ENCODE peak calls at places on chromosomes 11 and 22, in six cellular contexts. V is SK-N-SH, Y is K562, L is HCT116, K is GM12878, I is HepG2. J is an unnamed sample.

GRCh38 chr11:100735949-100736675 is 49.0 kb downstream of the ARHGAP42 start:
- DNase-seq in V (no peak), Y (no peak), L (no peak), K (no peak), I (no peak), J (no peak)

GRCh38 chr11:61659413-61660196 is 20.6 kb upstream of the DAGLA start:
- DNase-seq in V (no peak), Y (no peak), L (no peak), K (no peak), I (no peak), J (peak)

GRCh38 chr11:1349074-1349931 is 39.9 kb upstream of the TOLLIP start:
- DNase-seq in V (peak), Y (no peak), L (no peak), K (no peak), I (no peak), J (no peak)

GRCh38 chr22:39292561-39293074 is 26.8 kb downstream of the RPL3 start:
- DNase-seq in V (no peak), Y (peak), L (peak), K (no peak), I (peak), J (peak)

GRCh38 chr11:108224908-108225786 is 2.3 kb downstream of the ATM start:
- DNase-seq in V (no peak), Y (no peak), L (no peak), K (no peak), I (no peak), J (no peak)

GRCh38 chr11:13251961-13252360 is 25.6 kb upstream of the BMAL1 start:
- DNase-seq in V (no peak), Y (no peak), L (no peak), K (no peak), I (no peak), J (no peak)

GRCh38 chr11:72569966-72570892 is 104.0 kb downstream of the PDE2A start:
- DNase-seq in V (no peak), Y (no peak), L (no peak), K (no peak), I (no peak), J (no peak)

GRCh38 chr22:35971418-35972119 is 57.1 kb downstream of the RBFOX2 start:
- DNase-seq in V (peak), Y (no peak), L (no peak), K (no peak), I (peak), J (no peak)

GRCh38 chr11:31973175-31973574 is 117.7 kb upstream of the RCN1 start:
- DNase-seq in V (no peak), Y (no peak), L (no peak), K (no peak), I (no peak), J (no peak)

GRCh38 chr11:76253416-76253815 is 47.1 kb upstream of the WNT11 start:
- DNase-seq in V (no peak), Y (no peak), L (no peak), K (no peak), I (no peak), J (no peak)

GRCh38 chr11:123100378-123101085 is 38.6 kb upstream of the HSPA8 start:
- DNase-seq in V (no peak), Y (no peak), L (no peak), K (no peak), I (no peak), J (no peak)

GRCh38 chr11:63915961-63916836 is 765 bp downstream of the RCOR2 start:
- DNase-seq in V (peak), Y (peak), L (no peak), K (no peak), I (peak), J (peak)

GRCh38 chr11:108551653-108552462 is 41.7 kb downstream of the EXPH5 start:
- DNase-seq in V (no peak), Y (peak), L (peak), K (no peak), I (no peak), J (no peak)

GRCh38 chr11:94513091-94513490 is 830 bp downstream of the C11orf97 start:
- DNase-seq in V (no peak), Y (no peak), L (no peak), K (no peak), I (peak), J (no peak)

GRCh38 chr11:123188508-123189165 is 6.4 kb downstream of the CLMP start:
- DNase-seq in V (no peak), Y (no peak), L (no peak), K (no peak), I (no peak), J (no peak)

GRCh38 chr11:60658409-60658808 is 41.0 kb upstream of the MS4A8 start:
- DNase-seq in V (no peak), Y (no peak), L (no peak), K (no peak), I (peak), J (peak)

GRCh38 chr11:134224710-134225662 is 515 bp downstream of the VPS26B start:
- DNase-seq in V (peak), Y (peak), L (no peak), K (no peak), I (peak), J (peak)

GRCh38 chr11:125365196-125365931 is 130.7 kb downstream of the FEZ1 start:
- DNase-seq in V (no peak), Y (no peak), L (no peak), K (no peak), I (no peak), J (no peak)

GRCh38 chr11:59186130-59186594 is 14.2 kb downstream of the DTX4 start:
- DNase-seq in V (peak), Y (peak), L (peak), K (no peak), I (peak), J (peak)

GRCh38 chr11:61369372-61370348 is 7.5 kb downstream of the TMEM138 start:
- DNase-seq in V (no peak), Y (no peak), L (no peak), K (peak), I (peak), J (no peak)

GRCh38 chr11:34147581-34147980 is 42.2 kb downstream of the NAT10 start:
- DNase-seq in V (no peak), Y (no peak), L (no peak), K (no peak), I (no peak), J (no peak)

GRCh38 chr11:83773950-83774880 is 488.0 kb upstream of the CCDC90B start:
- DNase-seq in V (no peak), Y (no peak), L (no peak), K (no peak), I (no peak), J (no peak)

GRCh38 chr22:38347944-38348750 is 30.9 kb upstream of the CSNK1E start:
- DNase-seq in V (no peak), Y (no peak), L (no peak), K (no peak), I (no peak), J (no peak)

GRCh38 chr11:32830413-32830738 is 649 bp downstream of the PRRG4 start:
- DNase-seq in V (no peak), Y (no peak), L (no peak), K (no peak), I (peak), J (peak)

GRCh38 chr11:67615455-67616430 is 9.0 kb downstream of the NDUFV1 start:
- DNase-seq in V (peak), Y (peak), L (peak), K (no peak), I (peak), J (no peak)

GRCh38 chr22:44363214-44363979 is 50.6 kb upstream of the SHISAL1 start:
- DNase-seq in V (peak), Y (no peak), L (no peak), K (no peak), I (peak), J (no peak)

GRCh38 chr11:74276581-74276980 is 34.9 kb downstream of the P4HA3 start:
- DNase-seq in V (no peak), Y (no peak), L (no peak), K (no peak), I (no peak), J (no peak)

GRCh38 chr22:29951675-29952413 is 68.9 kb downstream of the MTMR3 start:
- DNase-seq in V (peak), Y (peak), L (peak), K (no peak), I (no peak), J (no peak)

DNA sequence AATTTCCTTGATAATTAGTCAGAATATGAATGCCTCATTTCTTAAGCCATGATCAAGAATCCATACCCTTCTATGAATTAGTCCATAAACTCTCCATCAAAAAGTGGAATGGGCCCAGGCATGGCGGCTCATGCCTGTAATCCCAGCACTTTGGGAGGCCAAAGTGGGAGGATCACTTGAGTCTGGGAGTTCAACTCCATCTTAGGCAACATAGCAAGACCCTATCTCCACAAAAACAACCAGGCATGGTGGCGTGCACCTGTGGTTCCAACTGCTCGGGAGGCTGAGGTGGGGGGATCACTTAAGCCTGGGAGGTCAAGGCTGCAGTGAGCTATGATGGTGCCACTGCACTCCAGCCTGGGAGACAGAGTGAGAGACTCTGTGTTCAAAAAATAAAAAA is 52.1 kb upstream of the SHANK2 start:
- DNase-seq in V (no peak), Y (no peak), L (no peak), K (no peak), I (no peak), J (no peak)
- TF ChIP-seq JUND in V (no peak), Y (no peak), L (no peak), K (no peak), I (no peak), J (no peak)

GRCh38 chr11:111429066-111429506 is 50.0 kb upstream of the POU2AF1 start:
- DNase-seq in V (peak), Y (peak), L (peak), K (no peak), I (peak), J (no peak)
- TF ChIP-seq JUND in V (no peak), Y (no peak), L (no peak), K (no peak), I (no peak), J (no peak)

DNA sequence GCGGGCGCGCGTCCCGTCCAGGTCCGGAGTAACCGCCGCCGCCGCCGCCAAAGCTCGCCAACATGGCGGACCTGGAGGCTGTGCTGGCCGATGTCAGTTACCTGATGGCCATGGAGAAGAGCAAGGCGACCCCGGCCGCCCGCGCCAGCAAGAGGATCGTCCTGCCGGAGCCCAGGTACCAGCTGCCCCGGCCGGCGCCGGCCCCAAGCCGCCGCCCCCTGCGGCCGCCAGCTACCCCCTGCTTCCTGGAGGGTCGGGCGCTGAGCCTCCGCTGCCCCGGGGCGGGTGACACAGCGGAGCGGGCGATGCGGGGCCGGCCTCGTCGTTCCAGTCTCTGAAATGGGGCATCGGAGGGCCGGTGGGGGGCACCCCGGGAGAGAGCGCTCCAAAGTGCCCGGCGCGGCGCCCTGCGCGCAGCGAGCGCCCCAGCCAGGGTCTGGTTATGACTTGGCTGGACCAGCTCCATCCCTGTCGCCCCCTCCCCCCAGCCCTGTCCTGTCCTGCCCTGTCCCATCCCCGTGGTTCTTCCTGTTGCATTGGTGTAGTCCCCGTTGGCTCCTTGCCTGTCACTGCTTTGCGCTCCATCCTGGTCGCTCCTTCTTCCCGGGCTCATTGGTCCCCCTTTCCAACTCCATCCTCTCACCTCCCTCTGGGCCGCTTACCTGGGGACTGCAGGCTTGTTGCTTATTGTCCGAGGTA is 653 bp downstream of the GRK3 start:
- DNase-seq in V (peak), Y (peak), L (no peak), K (no peak), I (no peak), J (no peak)
- TF ChIP-seq JUND in V (no peak), Y (no peak), L (no peak), K (no peak), I (no peak), J (no peak)

GRCh38 chr11:16279524-16279923 is 76.8 kb downstream of the SOX6 start:
- DNase-seq in V (no peak), Y (no peak), L (no peak), K (no peak), I (no peak), J (no peak)

GRCh38 chr11:16276251-16276650 is 80.1 kb downstream of the SOX6 start:
- DNase-seq in V (no peak), Y (no peak), L (no peak), K (no peak), I (no peak), J (no peak)

GRCh38 chr11:16278273-16278672 is 78.1 kb downstream of the SOX6 start:
- DNase-seq in V (no peak), Y (no peak), L (no peak), K (no peak), I (no peak), J (no peak)

GRCh38 chr11:16280256-16280682 is 76.1 kb downstream of the SOX6 start:
- DNase-seq in V (no peak), Y (peak), L (no peak), K (no peak), I (no peak), J (no peak)

DNA sequence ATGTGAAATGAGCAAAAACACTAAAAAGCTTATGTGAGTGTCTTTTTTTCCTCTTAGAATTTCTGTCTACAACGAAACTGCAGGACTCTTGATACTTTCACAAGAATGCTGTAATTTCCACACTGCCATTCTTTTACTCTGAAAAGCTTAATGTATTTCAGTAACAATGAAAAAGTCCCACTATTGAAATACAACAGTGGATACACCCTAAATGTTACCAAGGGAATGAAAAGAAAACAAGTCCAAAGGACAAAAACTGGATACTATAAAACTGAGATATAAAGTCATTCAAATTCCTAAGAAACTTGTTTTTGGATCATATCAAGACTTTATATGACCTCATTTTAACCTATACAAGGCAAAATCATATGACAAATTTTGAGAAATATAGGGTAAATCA is 77.4 kb downstream of the SOX6 start:
- DNase-seq in V (no peak), Y (no peak), L (no peak), K (no peak), I (no peak), J (no peak)
- TF ChIP-seq JUND in V (no peak), Y (no peak), L (no peak), K (no peak), I (no peak), J (no peak)

DNA sequence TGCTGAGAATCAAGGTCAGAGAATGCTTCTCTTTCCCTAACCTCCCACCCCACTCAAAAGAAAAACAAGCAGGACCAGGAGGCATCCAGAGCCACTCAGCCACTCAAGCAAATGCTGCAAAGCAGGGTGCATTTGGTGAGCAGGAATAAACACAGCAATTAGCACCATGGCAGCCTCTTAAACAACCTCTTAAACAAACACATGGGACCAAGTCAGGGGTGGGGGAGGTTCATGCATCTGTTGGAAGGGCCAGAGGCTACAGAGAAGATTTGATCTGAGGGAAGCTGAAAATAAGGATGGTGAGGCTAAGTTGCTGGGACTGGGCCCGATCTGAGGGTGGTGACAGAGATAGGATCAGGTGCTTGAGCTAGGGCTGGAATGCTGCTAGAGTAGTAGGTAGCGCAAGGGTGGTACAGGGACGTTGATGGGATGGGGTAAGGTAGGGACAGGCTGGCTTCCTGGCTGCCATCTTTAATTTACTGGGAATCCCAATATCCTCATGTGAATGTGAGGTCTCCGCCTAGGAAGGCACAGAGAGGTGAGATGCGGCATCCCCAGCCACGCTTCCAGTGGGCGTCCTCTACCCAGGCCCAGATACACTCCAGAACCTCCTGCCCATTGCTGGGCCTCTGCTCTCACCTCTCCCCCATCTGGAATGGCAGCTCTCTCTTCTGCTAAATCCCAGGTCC is 26.6 kb upstream of the LMO1 start:
- DNase-seq in V (peak), Y (no peak), L (no peak), K (no peak), I (no peak), J (peak)
- TF ChIP-seq JUND in V (no peak), Y (no peak), L (no peak), K (no peak), I (no peak), J (no peak)

GRCh38 chr22:41177626-41178424 is 27.3 kb upstream of the L3MBTL2 start:
- DNase-seq in V (no peak), Y (no peak), L (no peak), K (no peak), I (no peak), J (no peak)

GRCh38 chr22:41175546-41175945 is 29.6 kb upstream of the L3MBTL2 start:
- DNase-seq in V (peak), Y (no peak), L (no peak), K (no peak), I (no peak), J (no peak)

GRCh38 chr22:41177040-41177625 is 28.0 kb upstream of the L3MBTL2 start:
- DNase-seq in V (no peak), Y (no peak), L (no peak), K (no peak), I (no peak), J (no peak)

GRCh38 chr22:41180926-41181325 is 24.2 kb upstream of the L3MBTL2 start:
- DNase-seq in V (no peak), Y (no peak), L (no peak), K (no peak), I (no peak), J (no peak)

DNA sequence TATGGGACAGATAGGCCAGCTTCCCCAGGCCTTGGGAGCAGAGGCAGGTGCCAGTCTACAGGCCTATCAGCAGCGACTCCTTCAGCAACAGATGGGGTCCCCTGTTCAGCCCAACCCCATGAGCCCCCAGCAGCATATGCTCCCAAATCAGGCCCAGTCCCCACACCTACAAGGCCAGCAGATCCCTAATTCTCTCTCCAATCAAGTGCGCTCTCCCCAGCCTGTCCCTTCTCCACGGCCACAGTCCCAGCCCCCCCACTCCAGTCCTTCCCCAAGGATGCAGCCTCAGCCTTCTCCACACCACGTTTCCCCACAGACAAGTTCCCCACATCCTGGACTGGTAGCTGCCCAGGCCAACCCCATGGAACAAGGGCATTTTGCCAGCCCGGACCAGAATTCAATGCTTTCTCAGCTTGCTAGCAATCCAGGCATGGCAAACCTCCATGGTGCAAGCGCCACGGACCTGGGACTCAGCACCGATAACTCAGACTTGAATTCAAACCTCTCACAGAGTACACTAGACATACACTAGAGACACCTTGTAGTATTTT is 26.6 kb upstream of the L3MBTL2 start:
- DNase-seq in V (no peak), Y (no peak), L (no peak), K (no peak), I (no peak), J (no peak)
- TF ChIP-seq JUND in V (no peak), Y (no peak), L (no peak), K (no peak), I (no peak), J (no peak)

GRCh38 chr22:45802074-45802473 is 130.4 kb downstream of the ATXN10 start:
- DNase-seq in V (no peak), Y (no peak), L (no peak), K (no peak), I (no peak), J (peak)

GRCh38 chr22:45804319-45804985 is 132.8 kb downstream of the ATXN10 start:
- DNase-seq in V (no peak), Y (no peak), L (no peak), K (no peak), I (no peak), J (no peak)

GRCh38 chr22:45807156-45807915 is 135.7 kb downstream of the ATXN10 start:
- DNase-seq in V (no peak), Y (no peak), L (no peak), K (no peak), I (no peak), J (no peak)

GRCh38 chr22:45805413-45805812 is 133.8 kb downstream of the ATXN10 start:
- DNase-seq in V (no peak), Y (no peak), L (no peak), K (no peak), I (no peak), J (no peak)

GRCh38 chr22:45804986-45805325 is 133.3 kb downstream of the ATXN10 start:
- DNase-seq in V (no peak), Y (no peak), L (peak), K (no peak), I (peak), J (no peak)
- TF ChIP-seq JUND in V (peak), Y (no peak), L (peak), K (no peak), I (no peak), J (no peak)

J was measured in T47D.